ENCODE peak calls at places on chromosomes 16 and 17, in ten cellular contexts. X is cerebellar nuclear complex, T is endodermal cell, K is anterior cingulate cortex, I is NCI-H2029, G is fibroblast of pulmonary artery, P is tibial artery, A is PC-3, O is astrocyte of the cerebellum, H is GM18507. F is an unnamed sample.

GRCh38 chr17:15398291-15398690 is 56.9 kb upstream of the TEKT3 start:
- DNase-seq in T (peak; percentile 47), G (peak; percentile 36), X (no peak), O (peak; percentile 51), H (no peak), A (peak; percentile 92), P (no peak), I (peak; percentile 29), K (no peak), F (no peak)

GRCh38 chr17:4947010-4947410 is 1.3 kb downstream of the PFN1 start:
- DNase-seq in A (no peak), T (no peak), K (no peak), G (no peak), O (no peak), P (no peak), I (no peak), X (no peak), H (no peak), F (no peak)

GRCh38 chr17:1180958-1181768 is 1.4 kb upstream of the ABR start:
- DNase-seq in T (peak; percentile 91), I (no peak), A (no peak), K (peak; percentile 83), X (no peak), G (no peak), O (no peak), H (no peak), P (no peak), F (no peak)

GRCh38 chr16:30896203-30896889 is at the start of gene CTF1:
- DNase-seq in X (no peak), K (peak; percentile 40), H (no peak), A (peak; percentile 53), T (peak; percentile 93), O (peak; percentile 36), P (peak; percentile 91), G (peak; percentile 80), I (peak; percentile 36), F (peak; percentile 70)

GRCh38 chr17:4811471-4811870 is 4.5 kb downstream of the PLD2 start:
- DNase-seq in A (no peak), O (no peak), T (no peak), P (no peak), G (no peak), K (no peak), I (no peak), H (no peak), X (no peak), F (no peak)

GRCh38 chr17:57294629-57295501 is 38.5 kb downstream of the MSI2 start:
- DNase-seq in P (no peak), I (peak; percentile 80), X (no peak), A (peak; percentile 44), G (no peak), H (no peak), O (no peak), T (peak; percentile 70), K (no peak), F (no peak)

GRCh38 chr16:78693496-78693895 is 594.0 kb downstream of the WWOX start:
- DNase-seq in O (no peak), G (no peak), K (no peak), I (no peak), P (no peak), X (no peak), T (no peak), H (no peak), A (no peak), F (no peak)

GRCh38 chr16:66954097-66954659 is 6.9 kb upstream of the CES3 start:
- DNase-seq in X (peak; percentile 46), T (peak; percentile 94), G (peak; percentile 84), O (peak; percentile 55), K (peak; percentile 45), I (peak; percentile 4), A (peak; percentile 81), P (peak; percentile 84), H (peak; percentile 49), F (peak; percentile 80)

GRCh38 chr17:83127431-83128160 is 48.2 kb downstream of the METRNL start:
- DNase-seq in O (no peak), X (no peak), I (no peak), P (peak; percentile 60), T (peak; percentile 42), A (no peak), G (no peak), H (no peak), K (no peak), F (no peak)

GRCh38 chr16:9092282-9092962 is 978 bp downstream of the HAPSTR1 start:
- DNase-seq in P (peak; percentile 80), H (no peak), O (no peak), K (peak; percentile 37), G (no peak), X (no peak), T (peak; percentile 71), A (no peak), I (no peak), F (peak; percentile 15)

GRCh38 chr17:32441886-32442285 is 2.4 kb upstream of the PSMD11 start:
- DNase-seq in O (no peak), I (no peak), G (no peak), A (no peak), K (no peak), T (no peak), X (no peak), P (no peak), H (no peak), F (no peak)

GRCh38 chr16:70715113-70715711 is 29.4 kb upstream of the MTSS2 start:
- DNase-seq in G (peak; percentile 95), T (no peak), P (peak; percentile 99), O (no peak), K (peak; percentile 84), X (peak; percentile 79), A (peak; percentile 98), H (no peak), I (peak; percentile 60), F (no peak)

GRCh38 chr16:75402174-75402820 is 31.0 kb downstream of the CFDP1 start:
- DNase-seq in H (no peak), T (no peak), I (no peak), K (no peak), X (no peak), O (no peak), A (peak; percentile 51), G (peak; percentile 62), P (no peak), F (no peak)

F was measured in HEK293T.